ENCODE peak calls at places on chromosomes 3 and 15, in six cellular contexts. One of them, this sample, is unnamed.

GRCh38 chr15:65867244-65867643 is 2.0 kb upstream of the RAB11A start:
- DNase-seq in heart right ventricle: no peak
- DNase-seq in breast epithelium: no peak
- DNase-seq in HCT116: no peak
- DNase-seq in NB4: no peak
- DNase-seq in ovary: no peak
- DNase-seq in this sample: no peak

GRCh38 chr3:161558256-161558655 is 61.6 kb downstream of the OTOL1 start:
- DNase-seq in heart right ventricle: no peak
- DNase-seq in breast epithelium: no peak
- DNase-seq in HCT116: no peak
- DNase-seq in NB4: no peak
- DNase-seq in ovary: no peak
- DNase-seq in this sample: no peak

GRCh38 chr15:68195336-68196112 is 9.6 kb downstream of the CALML4 start:
- DNase-seq in heart right ventricle: no peak
- DNase-seq in breast epithelium: no peak
- DNase-seq in HCT116: no peak
- DNase-seq in NB4: no peak
- DNase-seq in ovary: no peak
- DNase-seq in this sample: no peak

GRCh38 chr3:149487598-149488197 is 13.2 kb downstream of the TM4SF4 start:
- DNase-seq in heart right ventricle: no peak
- DNase-seq in breast epithelium: no peak
- DNase-seq in HCT116: peak; percentile 61
- DNase-seq in NB4: peak; percentile 48
- DNase-seq in ovary: no peak
- DNase-seq in this sample: no peak

GRCh38 chr15:55606214-55606613 is 18.1 kb upstream of the PYGO1 start:
- DNase-seq in heart right ventricle: no peak
- DNase-seq in breast epithelium: no peak
- DNase-seq in HCT116: no peak
- DNase-seq in NB4: no peak
- DNase-seq in ovary: no peak
- DNase-seq in this sample: no peak

GRCh38 chr3:60095930-60096329 is 1046.1 kb upstream of the CFAP20DC start:
- DNase-seq in heart right ventricle: no peak
- DNase-seq in breast epithelium: no peak
- DNase-seq in HCT116: no peak
- DNase-seq in NB4: no peak
- DNase-seq in ovary: no peak
- DNase-seq in this sample: no peak

GRCh38 chr3:45097296-45097883 is 48.8 kb downstream of the CDCP1 start:
- DNase-seq in heart right ventricle: no peak
- DNase-seq in breast epithelium: no peak
- DNase-seq in HCT116: no peak
- DNase-seq in NB4: no peak
- DNase-seq in ovary: no peak
- DNase-seq in this sample: no peak

GRCh38 chr3:153897025-153897723 is 224.0 kb upstream of the ARHGEF26 start:
- DNase-seq in heart right ventricle: no peak
- DNase-seq in breast epithelium: no peak
- DNase-seq in HCT116: no peak
- DNase-seq in NB4: no peak
- DNase-seq in ovary: no peak
- DNase-seq in this sample: no peak

GRCh38 chr3:44114142-44114541 is 127.5 kb upstream of the TOPAZ1 start:
- DNase-seq in heart right ventricle: peak; percentile 17
- DNase-seq in breast epithelium: no peak
- DNase-seq in HCT116: peak; percentile 42
- DNase-seq in NB4: peak; percentile 39
- DNase-seq in ovary: no peak
- DNase-seq in this sample: no peak

GRCh38 chr15:96887730-96888129 is 557.2 kb downstream of the NR2F2 start:
- DNase-seq in heart right ventricle: no peak
- DNase-seq in breast epithelium: no peak
- DNase-seq in HCT116: no peak
- DNase-seq in NB4: peak; percentile 46
- DNase-seq in ovary: no peak
- DNase-seq in this sample: no peak

GRCh38 chr3:115713247-115713646 is 89.9 kb downstream of the GAP43 start:
- DNase-seq in heart right ventricle: peak; percentile 21
- DNase-seq in breast epithelium: no peak
- DNase-seq in HCT116: no peak
- DNase-seq in NB4: no peak
- DNase-seq in ovary: no peak
- DNase-seq in this sample: no peak

GRCh38 chr3:60001369-60001768 is 951.5 kb upstream of the CFAP20DC start:
- DNase-seq in heart right ventricle: no peak
- DNase-seq in breast epithelium: no peak
- DNase-seq in HCT116: no peak
- DNase-seq in NB4: no peak
- DNase-seq in ovary: no peak
- DNase-seq in this sample: no peak

GRCh38 chr3:107953707-107954106 is 137.1 kb downstream of the CD47 start:
- DNase-seq in heart right ventricle: no peak
- DNase-seq in breast epithelium: no peak
- DNase-seq in HCT116: no peak
- DNase-seq in NB4: peak; percentile 73
- DNase-seq in ovary: no peak
- DNase-seq in this sample: no peak

GRCh38 chr3:42802876-42803799 is 1.2 kb downstream of the HIGD1A start:
- DNase-seq in heart right ventricle: no peak
- DNase-seq in breast epithelium: no peak
- DNase-seq in HCT116: no peak
- DNase-seq in NB4: peak; percentile 7
- DNase-seq in ovary: no peak
- DNase-seq in this sample: no peak

GRCh38 chr3:97885931-97886824 is 64.4 kb downstream of the CRYBG3 start:
- DNase-seq in heart right ventricle: no peak
- DNase-seq in breast epithelium: no peak
- DNase-seq in HCT116: no peak
- DNase-seq in NB4: no peak
- DNase-seq in ovary: no peak
- DNase-seq in this sample: no peak

GRCh38 chr3:48695113-48695753 is 9.5 kb upstream of the NCKIPSD start:
- DNase-seq in heart right ventricle: peak; percentile 62
- DNase-seq in breast epithelium: peak; percentile 77
- DNase-seq in HCT116: no peak
- DNase-seq in NB4: no peak
- DNase-seq in ovary: peak; percentile 88
- DNase-seq in this sample: no peak

GRCh38 chr3:134486577-134487041 is 752 bp downstream of the CEP63 start:
- DNase-seq in heart right ventricle: no peak
- DNase-seq in breast epithelium: no peak
- DNase-seq in HCT116: no peak
- DNase-seq in NB4: peak; percentile 54
- DNase-seq in ovary: no peak
- DNase-seq in this sample: no peak

GRCh38 chr3:27357665-27358258 is 11.4 kb downstream of the NEK10 start:
- DNase-seq in heart right ventricle: peak; percentile 32
- DNase-seq in breast epithelium: no peak
- DNase-seq in HCT116: peak; percentile 59
- DNase-seq in NB4: peak; percentile 75
- DNase-seq in ovary: no peak
- DNase-seq in this sample: peak; percentile 31

GRCh38 chr3:184379375-184380209 is at the start of gene CHRD:
- DNase-seq in heart right ventricle: no peak
- DNase-seq in breast epithelium: no peak
- DNase-seq in HCT116: no peak
- DNase-seq in NB4: no peak
- DNase-seq in ovary: peak; percentile 73
- DNase-seq in this sample: no peak
- H3K4me3 ChIP-seq in heart right ventricle: peak within 1 kb of the TSS; percentile 58
- H3K4me3 ChIP-seq in breast epithelium: peak within 1 kb of the TSS; percentile 47
- H3K4me3 ChIP-seq in HCT116: peak within 1 kb of the TSS; percentile 58
- H3K4me3 ChIP-seq in NB4: no peak within 1 kb of the TSS
- H3K4me3 ChIP-seq in ovary: peak within 1 kb of the TSS; percentile 67
- H3K4me3 ChIP-seq in this sample: no peak within 1 kb of the TSS

GRCh38 chr3:186722457-186722856 is 5.3 kb downstream of the KNG1 start:
- DNase-seq in heart right ventricle: no peak
- DNase-seq in breast epithelium: no peak
- DNase-seq in HCT116: peak; percentile 18
- DNase-seq in NB4: peak; percentile 7
- DNase-seq in ovary: no peak
- DNase-seq in this sample: no peak
- TF ChIP-seq CTCF in heart right ventricle: peak; percentile 11
- TF ChIP-seq CTCF in breast epithelium: no peak
- TF ChIP-seq CTCF in HCT116: peak; percentile 40
- TF ChIP-seq CTCF in NB4: no peak
- TF ChIP-seq CTCF in ovary: no peak
- TF ChIP-seq CTCF in this sample: peak; percentile 12

GRCh38 chr3:170868577-170869239 is 1.3 kb downstream of the RPL22L1 start:
- DNase-seq in heart right ventricle: no peak
- DNase-seq in breast epithelium: no peak
- DNase-seq in HCT116: no peak
- DNase-seq in NB4: no peak
- DNase-seq in ovary: no peak
- DNase-seq in this sample: no peak
- H3K4me3 ChIP-seq in heart right ventricle: peak overlapping the region; percentile 73
- H3K4me3 ChIP-seq in breast epithelium: peak overlapping the region; percentile 62
- H3K4me3 ChIP-seq in HCT116: peak overlapping the region; percentile 79
- H3K4me3 ChIP-seq in NB4: peak overlapping the region; percentile 99
- H3K4me3 ChIP-seq in ovary: peak overlapping the region; percentile 82
- H3K4me3 ChIP-seq in this sample: peak overlapping the region; percentile 97

GRCh38 chr3:126267169-126267975 is 87.0 kb upstream of the ALDH1L1 start:
- DNase-seq in heart right ventricle: peak; percentile 45
- DNase-seq in breast epithelium: peak; percentile 74
- DNase-seq in HCT116: peak; percentile 35
- DNase-seq in NB4: peak; percentile 70
- DNase-seq in ovary: peak; percentile 90
- DNase-seq in this sample: peak; percentile 29
- TF ChIP-seq CTCF in heart right ventricle: peak; percentile 36
- TF ChIP-seq CTCF in breast epithelium: no peak
- TF ChIP-seq CTCF in HCT116: no peak
- TF ChIP-seq CTCF in NB4: no peak
- TF ChIP-seq CTCF in ovary: peak; percentile 15
- TF ChIP-seq CTCF in this sample: peak; percentile 15

GRCh38 chr3:184227481-184227935 is 1.9 kb upstream of the VWA5B2 start:
- DNase-seq in heart right ventricle: no peak
- DNase-seq in breast epithelium: no peak
- DNase-seq in HCT116: no peak
- DNase-seq in NB4: peak; percentile 55
- DNase-seq in ovary: no peak
- DNase-seq in this sample: no peak

GRCh38 chr3:184223946-184224345 is 5.4 kb upstream of the VWA5B2 start:
- DNase-seq in heart right ventricle: no peak
- DNase-seq in breast epithelium: no peak
- DNase-seq in HCT116: no peak
- DNase-seq in NB4: no peak
- DNase-seq in ovary: no peak
- DNase-seq in this sample: no peak

GRCh38 chr3:184218814-184219213 is 10.6 kb upstream of the VWA5B2 start:
- DNase-seq in heart right ventricle: no peak
- DNase-seq in breast epithelium: no peak
- DNase-seq in HCT116: no peak
- DNase-seq in NB4: no peak
- DNase-seq in ovary: no peak
- DNase-seq in this sample: no peak

GRCh38 chr3:184222521-184222920 is 6.9 kb upstream of the VWA5B2 start:
- DNase-seq in heart right ventricle: no peak
- DNase-seq in breast epithelium: no peak
- DNase-seq in HCT116: no peak
- DNase-seq in NB4: no peak
- DNase-seq in ovary: no peak
- DNase-seq in this sample: no peak
- H3K4me3 ChIP-seq in heart right ventricle: no peak overlapping the region
- H3K4me3 ChIP-seq in breast epithelium: no peak overlapping the region
- H3K4me3 ChIP-seq in HCT116: no peak overlapping the region
- H3K4me3 ChIP-seq in NB4: no peak overlapping the region
- H3K4me3 ChIP-seq in ovary: no peak overlapping the region
- H3K4me3 ChIP-seq in this sample: no peak overlapping the region

This sample was measured in HFF-Myc.